ENCODE peak calls at places on chromosome 22, in four cellular contexts. G is H9, P is IMR-90, N is mesendoderm. R is an unnamed sample.

GRCh38 chr22:29633514-29634312 is 30.3 kb downstream of the NF2 start:
- DNase-seq in G (no peak), P (peak; percentile 26), N (no peak), R (no peak)

GRCh38 chr22:49970528-49971231 is 10.1 kb downstream of the PIM3 start:
- DNase-seq in G (peak; percentile 92), P (peak; percentile 97), N (peak; percentile 98), R (peak; percentile 70)

GRCh38 chr22:44576311-44577260 is 78.6 kb upstream of the RTL6 start:
- DNase-seq in G (peak; percentile 17), P (no peak), N (no peak), R (no peak)

GRCh38 chr22:49305966-49306631 is 521.6 kb downstream of the BRD1 start:
- DNase-seq in G (peak; percentile 1), P (no peak), N (no peak), R (peak; percentile 38)

GRCh38 chr22:37195921-37196320 is 7.9 kb upstream of the C1QTNF6 start:
- DNase-seq in G (no peak), P (peak; percentile 16), N (peak; percentile 38), R (no peak)

GRCh38 chr22:39250131-39250530 is 5.3 kb upstream of the PDGFB start:
- DNase-seq in G (no peak), P (no peak), N (peak; percentile 52), R (no peak)

GRCh38 chr22:46054091-46054877 is 77.3 kb upstream of the WNT7B start:
- DNase-seq in G (no peak), P (peak; percentile 45), N (no peak), R (no peak)

GRCh38 chr22:23524226-23524625 is 55.9 kb downstream of the IGLL1 start:
- DNase-seq in G (no peak), P (no peak), N (no peak), R (no peak)

GRCh38 chr22:49307870-49308269 is 519.8 kb downstream of the BRD1 start:
- DNase-seq in G (peak; percentile 20), P (no peak), N (no peak), R (peak; percentile 33)

GRCh38 chr22:40728731-40729189 is 49.5 kb downstream of the MCHR1 start:
- DNase-seq in G (no peak), P (no peak), N (peak; percentile 54), R (no peak)

GRCh38 chr22:38452373-38453064 is 2.5 kb downstream of the KCNJ4 start:
- DNase-seq in G (no peak), P (peak; percentile 26), N (no peak), R (no peak)

GRCh38 chr22:41966607-41967240 is 2.5 kb upstream of the SEPTIN3 start:
- DNase-seq in G (peak; percentile 81), P (peak; percentile 88), N (peak; percentile 97), R (peak; percentile 62)

GRCh38 chr22:50035131-50035881 is 22.7 kb upstream of the IL17REL start:
- DNase-seq in G (no peak), P (no peak), N (no peak), R (no peak)

GRCh38 chr22:34841321-34841901 is 224.5 kb upstream of the ISX start:
- DNase-seq in G (peak; percentile 56), P (no peak), N (peak; percentile 99), R (peak; percentile 61)

GRCh38 chr22:34847072-34847471 is 218.9 kb upstream of the ISX start:
- DNase-seq in G (no peak), P (no peak), N (peak; percentile 27), R (no peak)

GRCh38 chr22:34845391-34845790 is 220.6 kb upstream of the ISX start:
- DNase-seq in G (no peak), P (no peak), N (no peak), R (no peak)

GRCh38 chr22:34842630-34843029 is 223.3 kb upstream of the ISX start:
- DNase-seq in G (no peak), P (no peak), N (peak; percentile 67), R (no peak)

GRCh38 chr22:34841911-34842310 is 224.0 kb upstream of the ISX start:
- DNase-seq in G (no peak), P (no peak), N (no peak), R (no peak)
- H3K56ac ChIP-seq in G (no peak overlapping the region), P (no peak overlapping the region), N (peak overlapping the region; percentile 79), R (peak overlapping the region; percentile 59)

DNA sequence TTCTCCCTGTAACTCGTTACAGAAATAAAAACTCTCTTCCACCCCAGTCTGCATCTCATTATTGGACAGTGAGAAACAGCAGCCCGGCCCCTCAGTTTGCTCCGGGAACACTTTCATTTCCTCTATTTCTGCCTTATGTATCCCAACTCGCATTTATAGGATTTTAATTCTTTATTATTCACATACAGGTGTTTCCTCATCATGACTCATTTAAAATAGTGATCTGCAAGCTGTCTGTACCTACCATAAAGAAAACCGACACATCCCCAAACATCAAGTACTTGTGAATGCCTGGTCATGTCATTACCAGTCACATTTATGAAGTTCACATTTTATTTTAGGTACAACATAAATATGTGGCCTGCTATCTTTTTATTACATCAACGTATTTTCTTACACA is 42.7 kb downstream of the PIWIL3 start:
- DNase-seq in G (no peak), P (no peak), N (no peak), R (no peak)
- H3K27ac ChIP-seq in G (no peak overlapping the region), P (no peak overlapping the region), N (no peak overlapping the region), R (no peak overlapping the region)

GRCh38 chr22:22125028-22125578 is 119.5 kb upstream of the VPREB1 start:
- DNase-seq in G (no peak), P (no peak), N (no peak), R (no peak)
- H3K18ac ChIP-seq in G (no peak overlapping the region), P (no peak overlapping the region), N (no peak overlapping the region), R (no peak overlapping the region)

GRCh38 chr22:19691721-19692341 is 22.5 kb upstream of the SEPTIN5 start:
- DNase-seq in G (peak; percentile 63), P (peak; percentile 61), N (peak; percentile 83), R (no peak)

GRCh38 chr22:19693981-19694670 is 20.2 kb upstream of the SEPTIN5 start:
- DNase-seq in G (no peak), P (no peak), N (no peak), R (no peak)

GRCh38 chr22:19691007-19691720 is 23.1 kb upstream of the SEPTIN5 start:
- DNase-seq in G (no peak), P (no peak), N (no peak), R (no peak)

GRCh38 chr22:19694696-19695095 is 19.6 kb upstream of the SEPTIN5 start:
- DNase-seq in G (no peak), P (no peak), N (no peak), R (no peak)

DNA sequence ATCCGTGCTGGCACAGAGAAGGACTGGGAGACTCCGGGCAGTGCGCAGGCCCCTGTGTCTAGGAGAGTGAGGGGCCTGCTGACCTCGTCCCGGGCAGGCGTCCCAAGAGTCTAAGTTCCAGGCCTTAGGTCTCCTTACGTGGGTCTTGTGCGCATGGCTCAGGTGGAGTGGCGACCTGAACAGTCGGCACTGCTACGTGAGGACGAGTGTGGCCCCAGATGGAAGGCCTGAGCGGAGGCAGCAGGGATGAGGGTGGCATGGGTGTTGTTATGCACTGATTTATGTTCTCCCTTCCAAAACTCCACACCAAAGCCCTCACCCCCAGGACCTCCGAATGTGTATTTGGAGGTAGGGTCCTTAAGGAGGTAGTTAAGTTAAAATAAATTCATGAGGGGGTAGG is 20.7 kb upstream of the SEPTIN5 start:
- DNase-seq in G (no peak), P (no peak), N (no peak), R (no peak)
- H3K56ac ChIP-seq in G (no peak overlapping the region), P (no peak overlapping the region), N (no peak overlapping the region), R (no peak overlapping the region)

R was measured in H1.